ENCODE peak calls at places on chromosomes 7 and 10, in nine cellular contexts. One of them, this sample, is unnamed.

GRCh38 chr10:99234067-99234738 is 1.4 kb downstream of the HPSE2 start:
- DNase-seq in heart left ventricle: peak
- DNase-seq in stomach: peak
- DNase-seq in left lung: peak
- DNase-seq in fibroblast of lung: peak
- DNase-seq in A549: peak
- DNase-seq in HCT116: no peak
- DNase-seq in AG04450: no peak
- DNase-seq in CD4-positive, alpha-beta T cell: no peak
- DNase-seq in this sample: peak

GRCh38 chr10:78515873-78516153 is 482.1 kb downstream of the RPS24 start:
- DNase-seq in stomach: no peak
- DNase-seq in heart left ventricle: no peak
- DNase-seq in CD4-positive, alpha-beta T cell: no peak
- DNase-seq in left lung: no peak
- DNase-seq in HCT116: no peak
- DNase-seq in A549: no peak
- DNase-seq in fibroblast of lung: no peak
- DNase-seq in AG04450: no peak
- DNase-seq in this sample: no peak

GRCh38 chr10:3783313-3783689 is 1.7 kb downstream of the KLF6 start:
- DNase-seq in left lung: peak
- DNase-seq in A549: peak
- DNase-seq in HCT116: no peak
- DNase-seq in stomach: peak
- DNase-seq in heart left ventricle: peak
- DNase-seq in CD4-positive, alpha-beta T cell: peak
- DNase-seq in fibroblast of lung: peak
- DNase-seq in AG04450: peak
- DNase-seq in this sample: peak

GRCh38 chr10:84715911-84716310 is 387.5 kb downstream of the CCSER2 start:
- DNase-seq in fibroblast of lung: no peak
- DNase-seq in AG04450: no peak
- DNase-seq in CD4-positive, alpha-beta T cell: no peak
- DNase-seq in heart left ventricle: no peak
- DNase-seq in stomach: no peak
- DNase-seq in HCT116: peak
- DNase-seq in A549: peak
- DNase-seq in left lung: no peak
- DNase-seq in this sample: peak

GRCh38 chr7:131753620-131754222 is 197.3 kb upstream of the PODXL start:
- DNase-seq in CD4-positive, alpha-beta T cell: no peak
- DNase-seq in left lung: no peak
- DNase-seq in A549: peak
- DNase-seq in heart left ventricle: no peak
- DNase-seq in AG04450: no peak
- DNase-seq in stomach: no peak
- DNase-seq in fibroblast of lung: no peak
- DNase-seq in HCT116: peak
- DNase-seq in this sample: no peak

GRCh38 chr10:92913973-92914372 is 65.7 kb downstream of the EXOC6 start:
- DNase-seq in AG04450: no peak
- DNase-seq in CD4-positive, alpha-beta T cell: no peak
- DNase-seq in left lung: no peak
- DNase-seq in HCT116: no peak
- DNase-seq in A549: no peak
- DNase-seq in stomach: no peak
- DNase-seq in heart left ventricle: no peak
- DNase-seq in fibroblast of lung: no peak
- DNase-seq in this sample: no peak

GRCh38 chr10:58622286-58622685 is 109.6 kb downstream of the BICC1 start:
- DNase-seq in stomach: no peak
- DNase-seq in left lung: no peak
- DNase-seq in fibroblast of lung: peak
- DNase-seq in HCT116: no peak
- DNase-seq in AG04450: no peak
- DNase-seq in A549: no peak
- DNase-seq in heart left ventricle: no peak
- DNase-seq in CD4-positive, alpha-beta T cell: no peak
- DNase-seq in this sample: no peak

GRCh38 chr7:73992104-73992562 is 35.8 kb upstream of the ELN start:
- DNase-seq in fibroblast of lung: peak
- DNase-seq in HCT116: no peak
- DNase-seq in stomach: peak
- DNase-seq in left lung: no peak
- DNase-seq in CD4-positive, alpha-beta T cell: no peak
- DNase-seq in AG04450: peak
- DNase-seq in heart left ventricle: no peak
- DNase-seq in A549: no peak
- DNase-seq in this sample: peak

GRCh38 chr10:94500063-94500462 is 45.5 kb upstream of the HELLS start:
- DNase-seq in CD4-positive, alpha-beta T cell: no peak
- DNase-seq in heart left ventricle: no peak
- DNase-seq in HCT116: no peak
- DNase-seq in A549: peak
- DNase-seq in stomach: no peak
- DNase-seq in left lung: no peak
- DNase-seq in AG04450: no peak
- DNase-seq in fibroblast of lung: no peak
- DNase-seq in this sample: peak

GRCh38 chr10:124686707-124687376 is 57.3 kb downstream of the FAM53B start:
- DNase-seq in A549: no peak
- DNase-seq in fibroblast of lung: no peak
- DNase-seq in AG04450: no peak
- DNase-seq in stomach: peak
- DNase-seq in heart left ventricle: peak
- DNase-seq in left lung: peak
- DNase-seq in CD4-positive, alpha-beta T cell: no peak
- DNase-seq in HCT116: no peak
- DNase-seq in this sample: no peak

GRCh38 chr10:101444499-101444898 is 90.5 kb downstream of the BTRC start:
- DNase-seq in fibroblast of lung: no peak
- DNase-seq in left lung: no peak
- DNase-seq in A549: no peak
- DNase-seq in CD4-positive, alpha-beta T cell: no peak
- DNase-seq in AG04450: no peak
- DNase-seq in stomach: no peak
- DNase-seq in HCT116: no peak
- DNase-seq in heart left ventricle: no peak
- DNase-seq in this sample: no peak

GRCh38 chr10:99329891-99330674 is 927 bp downstream of the CNNM1 start:
- DNase-seq in A549: peak
- DNase-seq in fibroblast of lung: peak
- DNase-seq in heart left ventricle: no peak
- DNase-seq in CD4-positive, alpha-beta T cell: no peak
- DNase-seq in AG04450: no peak
- DNase-seq in stomach: peak
- DNase-seq in left lung: peak
- DNase-seq in HCT116: no peak
- DNase-seq in this sample: no peak

GRCh38 chr10:96651998-96652431 is 65.2 kb upstream of the TM9SF3 start:
- DNase-seq in HCT116: no peak
- DNase-seq in left lung: no peak
- DNase-seq in stomach: no peak
- DNase-seq in CD4-positive, alpha-beta T cell: no peak
- DNase-seq in AG04450: no peak
- DNase-seq in A549: no peak
- DNase-seq in heart left ventricle: peak
- DNase-seq in fibroblast of lung: no peak
- DNase-seq in this sample: no peak

GRCh38 chr10:74825371-74826141 is 844 bp upstream of the KAT6B start:
- DNase-seq in AG04450: no peak
- DNase-seq in A549: no peak
- DNase-seq in fibroblast of lung: no peak
- DNase-seq in HCT116: no peak
- DNase-seq in left lung: peak
- DNase-seq in stomach: peak
- DNase-seq in heart left ventricle: peak
- DNase-seq in CD4-positive, alpha-beta T cell: peak
- DNase-seq in this sample: no peak

GRCh38 chr10:19719320-19719719 is 96.9 kb upstream of the PLXDC2 start:
- DNase-seq in AG04450: peak
- DNase-seq in A549: no peak
- DNase-seq in left lung: no peak
- DNase-seq in stomach: no peak
- DNase-seq in heart left ventricle: peak
- DNase-seq in fibroblast of lung: peak
- DNase-seq in HCT116: no peak
- DNase-seq in CD4-positive, alpha-beta T cell: no peak
- DNase-seq in this sample: peak

GRCh38 chr7:136617176-136617575 is 251.3 kb upstream of the CHRM2 start:
- DNase-seq in left lung: no peak
- DNase-seq in heart left ventricle: no peak
- DNase-seq in CD4-positive, alpha-beta T cell: no peak
- DNase-seq in AG04450: no peak
- DNase-seq in fibroblast of lung: no peak
- DNase-seq in stomach: no peak
- DNase-seq in A549: no peak
- DNase-seq in HCT116: no peak
- DNase-seq in this sample: no peak

GRCh38 chr7:1344981-1345701 is 112.5 kb downstream of the UNCX start:
- DNase-seq in left lung: peak
- DNase-seq in stomach: no peak
- DNase-seq in heart left ventricle: no peak
- DNase-seq in fibroblast of lung: no peak
- DNase-seq in AG04450: no peak
- DNase-seq in HCT116: no peak
- DNase-seq in CD4-positive, alpha-beta T cell: no peak
- DNase-seq in A549: no peak
- DNase-seq in this sample: no peak

GRCh38 chr10:15309221-15309620 is 61.9 kb downstream of the FAM171A1 start:
- DNase-seq in stomach: no peak
- DNase-seq in heart left ventricle: no peak
- DNase-seq in fibroblast of lung: no peak
- DNase-seq in left lung: no peak
- DNase-seq in AG04450: no peak
- DNase-seq in CD4-positive, alpha-beta T cell: no peak
- DNase-seq in HCT116: no peak
- DNase-seq in A549: no peak
- DNase-seq in this sample: no peak

GRCh38 chr10:59674211-59674836 is 35.3 kb downstream of the SLC16A9 start:
- DNase-seq in CD4-positive, alpha-beta T cell: no peak
- DNase-seq in heart left ventricle: no peak
- DNase-seq in fibroblast of lung: peak
- DNase-seq in AG04450: no peak
- DNase-seq in stomach: no peak
- DNase-seq in A549: no peak
- DNase-seq in left lung: no peak
- DNase-seq in HCT116: no peak
- DNase-seq in this sample: peak

GRCh38 chr7:4849390-4849789 is 12.4 kb downstream of the PAPOLB start:
- DNase-seq in heart left ventricle: no peak
- DNase-seq in AG04450: no peak
- DNase-seq in fibroblast of lung: peak
- DNase-seq in stomach: no peak
- DNase-seq in A549: peak
- DNase-seq in HCT116: peak
- DNase-seq in left lung: no peak
- DNase-seq in CD4-positive, alpha-beta T cell: no peak
- DNase-seq in this sample: peak

DNA sequence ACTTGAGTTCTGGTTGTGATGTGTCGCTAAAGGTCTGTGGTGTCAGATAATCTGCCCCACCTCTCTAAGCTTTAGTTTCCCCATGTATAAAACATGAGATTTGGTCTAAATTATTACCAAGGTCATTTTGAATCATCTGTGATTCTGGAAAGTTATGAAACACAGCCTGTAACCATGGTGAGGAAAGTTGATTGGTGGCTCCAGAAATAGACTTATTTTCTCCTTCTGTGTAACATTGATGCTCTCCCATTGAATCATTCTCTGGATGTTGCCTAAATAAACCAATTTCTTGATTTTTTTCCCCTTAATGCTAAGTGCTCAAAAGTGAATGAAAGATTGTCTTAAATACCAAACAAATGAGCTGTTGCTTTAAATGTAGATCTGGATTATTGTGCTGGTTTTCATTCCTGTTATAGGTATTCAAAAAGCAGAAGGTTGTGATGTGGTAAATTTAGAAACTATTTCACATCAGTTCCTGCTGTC is 30.0 kb upstream of the PCGF5 start:
- DNase-seq in HCT116: no peak
- DNase-seq in stomach: no peak
- DNase-seq in left lung: no peak
- DNase-seq in A549: no peak
- DNase-seq in heart left ventricle: no peak
- DNase-seq in fibroblast of lung: peak
- DNase-seq in AG04450: no peak
- DNase-seq in CD4-positive, alpha-beta T cell: no peak
- DNase-seq in this sample: peak
- H3K27ac ChIP-seq in HCT116: no peak
- H3K27ac ChIP-seq in stomach: peak
- H3K27ac ChIP-seq in left lung: no peak
- H3K27ac ChIP-seq in A549: no peak
- H3K27ac ChIP-seq in heart left ventricle: no peak
- H3K27ac ChIP-seq in fibroblast of lung: peak
- H3K27ac ChIP-seq in AG04450: no peak
- H3K27ac ChIP-seq in CD4-positive, alpha-beta T cell: no peak
- H3K27ac ChIP-seq in this sample: peak

GRCh38 chr7:35430547-35431153 is 176.8 kb upstream of the TBX20 start:
- DNase-seq in fibroblast of lung: no peak
- DNase-seq in heart left ventricle: no peak
- DNase-seq in stomach: no peak
- DNase-seq in A549: peak
- DNase-seq in left lung: no peak
- DNase-seq in AG04450: no peak
- DNase-seq in CD4-positive, alpha-beta T cell: no peak
- DNase-seq in HCT116: peak
- DNase-seq in this sample: no peak
- TF ChIP-seq CTCF in fibroblast of lung: peak
- TF ChIP-seq CTCF in heart left ventricle: no peak
- TF ChIP-seq CTCF in stomach: no peak
- TF ChIP-seq CTCF in A549: no peak
- TF ChIP-seq CTCF in left lung: no peak
- TF ChIP-seq CTCF in AG04450: peak
- TF ChIP-seq CTCF in CD4-positive, alpha-beta T cell: no peak
- TF ChIP-seq CTCF in HCT116: peak
- TF ChIP-seq CTCF in this sample: peak

DNA sequence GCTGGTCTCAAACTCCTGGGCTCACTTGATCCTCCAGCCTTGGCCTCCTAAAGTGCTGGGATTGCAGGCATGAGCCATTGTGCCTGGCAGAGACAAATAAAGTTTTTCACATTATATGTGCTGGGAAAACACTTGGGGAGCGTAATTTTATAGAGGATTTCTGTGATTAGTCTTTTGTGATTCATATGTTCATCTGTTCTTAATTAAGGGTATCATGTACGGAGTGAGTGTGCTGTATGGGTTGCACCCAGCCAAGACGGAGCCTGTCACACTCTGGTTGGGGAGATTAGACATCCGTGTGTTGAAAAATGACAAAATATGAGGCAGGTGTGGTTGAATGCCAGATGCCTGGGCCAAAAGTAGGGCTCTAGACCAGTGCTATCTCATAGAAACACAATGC is 10.3 kb downstream of the ADRB1 start:
- DNase-seq in stomach: no peak
- DNase-seq in AG04450: no peak
- DNase-seq in heart left ventricle: no peak
- DNase-seq in HCT116: no peak
- DNase-seq in left lung: no peak
- DNase-seq in fibroblast of lung: no peak
- DNase-seq in CD4-positive, alpha-beta T cell: no peak
- DNase-seq in A549: no peak
- DNase-seq in this sample: no peak
- H3K27ac ChIP-seq in stomach: no peak
- H3K27ac ChIP-seq in AG04450: no peak
- H3K27ac ChIP-seq in heart left ventricle: no peak
- H3K27ac ChIP-seq in HCT116: no peak
- H3K27ac ChIP-seq in left lung: no peak
- H3K27ac ChIP-seq in fibroblast of lung: no peak
- H3K27ac ChIP-seq in CD4-positive, alpha-beta T cell: no peak
- H3K27ac ChIP-seq in A549: no peak
- H3K27ac ChIP-seq in this sample: no peak

GRCh38 chr7:30800785-30801252 is 29.6 kb downstream of the MINDY4 start:
- DNase-seq in heart left ventricle: peak
- DNase-seq in AG04450: peak
- DNase-seq in HCT116: peak
- DNase-seq in CD4-positive, alpha-beta T cell: peak
- DNase-seq in stomach: peak
- DNase-seq in A549: peak
- DNase-seq in left lung: no peak
- DNase-seq in fibroblast of lung: peak
- DNase-seq in this sample: peak
- TF ChIP-seq CTCF in heart left ventricle: peak
- TF ChIP-seq CTCF in AG04450: peak
- TF ChIP-seq CTCF in HCT116: peak
- TF ChIP-seq CTCF in CD4-positive, alpha-beta T cell: peak
- TF ChIP-seq CTCF in stomach: peak
- TF ChIP-seq CTCF in A549: peak
- TF ChIP-seq CTCF in left lung: peak
- TF ChIP-seq CTCF in fibroblast of lung: peak
- TF ChIP-seq CTCF in this sample: peak

This sample was measured in brain microvascular endothelial cell.